ENCODE peak calls at places on chromosomes 6 and 20, in four cellular contexts. Z is fibroblast of the aortic adventitia, E is MM.1S, C is vagina. R is an unnamed sample.

GRCh38 chr6:110625883-110626282 is 149.5 kb upstream of the SLC22A16 start:
- DNase-seq in Z (peak), E (no peak), C (no peak), R (peak)

GRCh38 chr6:136599324-136600011 is 49.2 kb upstream of the MAP7 start:
- DNase-seq in Z (peak), E (no peak), C (no peak), R (no peak)

GRCh38 chr6:158149641-158150040 is 18.4 kb downstream of the SERAC1 start:
- DNase-seq in Z (peak), E (no peak), C (no peak), R (peak)

GRCh38 chr6:138405816-138406403 is 1.9 kb downstream of the HEBP2 start:
- DNase-seq in Z (no peak), E (no peak), C (no peak), R (no peak)

GRCh38 chr6:16239798-16240123 is 1.4 kb downstream of the GMPR start:
- DNase-seq in Z (no peak), E (no peak), C (no peak), R (peak)

GRCh38 chr6:93040375-93040774 is 379.0 kb downstream of the EPHA7 start:
- DNase-seq in Z (no peak), E (no peak), C (no peak), R (peak)

GRCh38 chr6:161351855-161352254 is 78.0 kb upstream of the AGPAT4 start:
- DNase-seq in Z (no peak), E (no peak), C (no peak), R (no peak)

GRCh38 chr6:129631070-129631469 is 78.9 kb downstream of the ARHGAP18 start:
- DNase-seq in Z (no peak), E (no peak), C (no peak), R (no peak)

GRCh38 chr20:33568378-33569289 is 78.7 kb downstream of the CBFA2T2 start:
- DNase-seq in Z (peak), E (peak), C (no peak), R (peak)

GRCh38 chr6:572596-573265 is 84.2 kb downstream of the HUS1B start:
- DNase-seq in Z (peak), E (no peak), C (no peak), R (peak)

GRCh38 chr6:149075616-149076354 is 241.7 kb upstream of the TAB2 start:
- DNase-seq in Z (peak), E (no peak), C (no peak), R (peak)

GRCh38 chr6:136586295-136586694 is 36.1 kb upstream of the MAP7 start:
- DNase-seq in Z (peak), E (no peak), C (no peak), R (peak)

GRCh38 chr20:14193885-14194284 is 143.5 kb downstream of the FLRT3 start:
- DNase-seq in Z (no peak), E (no peak), C (no peak), R (no peak)

GRCh38 chr20:14191559-14191958 is 145.9 kb downstream of the FLRT3 start:
- DNase-seq in Z (no peak), E (no peak), C (no peak), R (no peak)

GRCh38 chr20:14193443-14193842 is 144.0 kb downstream of the FLRT3 start:
- DNase-seq in Z (no peak), E (no peak), C (no peak), R (no peak)

DNA sequence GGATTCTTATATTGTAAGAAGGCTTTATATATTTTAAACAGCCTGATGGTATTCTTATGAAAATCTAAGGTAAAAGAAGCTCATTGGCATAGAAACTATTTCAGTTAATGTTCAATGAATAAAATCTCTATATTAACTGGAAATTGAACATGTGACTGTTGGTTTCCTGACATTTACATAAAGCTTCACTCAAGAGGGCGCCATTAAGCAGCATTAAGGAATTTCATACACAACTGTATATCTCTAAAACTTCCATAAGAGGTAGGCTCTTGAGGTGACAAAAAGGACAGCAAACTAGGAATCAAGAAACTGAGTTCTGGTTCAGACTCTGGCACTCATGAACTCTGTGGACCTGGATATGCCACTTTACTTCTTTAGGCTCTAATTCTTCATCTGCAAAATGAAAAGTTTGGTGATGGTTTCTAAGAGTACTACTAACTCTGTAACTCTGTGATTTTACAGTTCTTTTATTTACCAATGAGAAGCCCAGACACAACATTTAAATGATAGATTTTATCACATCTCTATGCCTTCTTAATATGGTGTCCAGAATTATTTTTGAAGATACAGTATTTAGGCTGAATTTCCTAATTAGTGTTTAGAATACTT is 147.5 kb downstream of the FLRT3 start:
- DNase-seq in Z (peak), E (peak), C (no peak), R (peak)
- TF ChIP-seq CTCF in Z (peak), E (peak), C (no peak), R (no peak)

DNA sequence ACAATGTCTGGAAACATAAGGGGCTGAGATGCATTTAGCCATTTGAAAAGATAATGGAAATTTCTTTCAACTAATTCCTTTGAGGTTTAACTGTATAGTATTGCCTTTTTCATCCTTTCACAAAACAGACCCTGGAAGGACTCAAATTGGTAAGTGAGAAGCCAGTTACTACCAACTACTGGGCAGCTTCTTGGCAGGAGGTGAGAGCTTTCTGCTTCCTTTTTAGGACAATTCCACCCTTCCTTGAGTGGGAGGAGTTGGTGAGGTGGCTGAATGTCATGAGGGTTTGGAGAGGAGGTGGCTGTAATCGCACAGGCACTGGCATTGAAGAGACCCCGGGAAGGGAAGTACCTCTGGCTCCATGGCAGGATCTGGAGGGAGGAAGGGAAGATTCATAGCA is 341.1 kb downstream of the NRN1 start:
- DNase-seq in Z (no peak), E (no peak), C (no peak), R (no peak)
- H3K4me3 ChIP-seq in Z (no peak), E (no peak), C (no peak), R (no peak)

GRCh38 chr6:144013486-144013909 is 5.4 kb upstream of the PLAGL1 start:
- DNase-seq in Z (peak), E (peak), C (no peak), R (peak)

GRCh38 chr6:144019929-144020328 is 11.9 kb upstream of the PLAGL1 start:
- DNase-seq in Z (no peak), E (no peak), C (no peak), R (no peak)

GRCh38 chr6:144012534-144012933 is 4.5 kb upstream of the PLAGL1 start:
- DNase-seq in Z (peak), E (no peak), C (no peak), R (peak)

GRCh38 chr6:144023216-144023615 is 15.2 kb upstream of the PLAGL1 start:
- DNase-seq in Z (no peak), E (no peak), C (no peak), R (no peak)

DNA sequence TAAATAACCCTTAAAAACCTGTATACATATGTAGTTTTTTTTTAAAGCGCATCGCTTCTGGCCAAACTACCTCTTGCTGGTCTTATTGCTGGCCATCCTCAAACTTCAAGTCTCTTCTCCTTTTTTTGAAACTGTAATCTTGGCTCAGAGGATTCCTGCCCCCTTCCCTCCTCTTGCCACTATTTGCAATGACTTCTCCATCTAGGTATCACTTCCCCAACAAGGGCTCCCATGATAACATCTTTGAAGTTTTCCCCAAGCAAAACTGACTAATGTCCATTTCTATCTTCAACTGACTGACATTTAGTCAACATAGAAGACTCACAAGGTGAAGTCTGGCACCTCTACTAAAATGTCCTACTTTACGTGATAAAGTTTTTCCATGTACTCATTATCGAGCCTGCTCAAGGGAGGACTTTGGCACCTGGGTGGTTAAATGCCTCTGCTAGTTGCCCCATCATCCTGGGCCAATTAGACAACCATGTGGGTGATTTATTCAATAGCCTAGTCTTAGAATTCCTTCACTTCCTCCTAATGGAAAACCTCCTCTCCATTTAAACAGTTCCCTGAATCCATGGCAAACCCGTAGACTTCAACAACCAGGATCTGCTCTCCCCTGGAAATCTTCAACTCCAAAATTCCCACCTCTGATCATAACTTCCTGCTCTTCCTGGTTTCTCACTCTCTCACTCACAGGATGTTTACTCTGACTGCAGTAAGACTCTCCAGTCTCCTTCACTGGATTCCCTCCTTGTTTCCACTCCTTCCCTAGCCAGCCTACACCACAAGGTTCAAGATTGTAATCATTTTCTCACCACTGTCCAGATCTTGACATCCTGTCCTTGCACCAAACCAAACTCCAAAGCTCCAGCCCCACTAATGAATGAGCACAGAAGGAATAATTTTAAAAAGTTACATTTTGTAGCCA is 9.4 kb upstream of the PLAGL1 start:
- DNase-seq in Z (no peak), E (no peak), C (no peak), R (no peak)
- TF ChIP-seq CTCF in Z (no peak), E (no peak), C (no peak), R (no peak)

GRCh38 chr6:133854633-133855598 is 34.0 kb upstream of the TCF21 start:
- DNase-seq in Z (no peak), E (peak), C (no peak), R (no peak)
- H3K4me3 ChIP-seq in Z (no peak), E (peak), C (peak), R (peak)

DNA sequence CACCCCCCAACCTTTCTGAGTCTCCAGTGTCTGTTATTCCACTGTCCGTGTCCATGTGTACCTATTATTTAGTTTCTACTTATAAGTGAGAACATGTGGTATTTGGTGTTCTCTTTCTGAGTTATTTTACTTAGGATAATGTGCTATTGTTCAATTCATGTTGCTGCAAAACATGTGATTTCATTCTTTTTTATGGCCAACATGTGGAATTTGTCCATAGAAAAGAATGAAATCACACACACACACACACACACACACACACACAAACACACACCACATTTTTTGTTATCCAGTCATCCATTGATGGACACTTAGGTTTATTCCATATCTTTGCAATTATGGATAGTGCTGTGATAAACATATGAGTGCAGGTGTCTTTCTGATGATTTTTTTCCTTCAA is 23.5 kb downstream of the IGF2R start:
- DNase-seq in Z (no peak), E (no peak), C (no peak), R (no peak)
- TF ChIP-seq CTCF in Z (no peak), E (no peak), C (no peak), R (no peak)

GRCh38 chr6:165844801-165845364 is 181.8 kb upstream of the PDE10A start:
- DNase-seq in Z (no peak), E (no peak), C (no peak), R (no peak)

GRCh38 chr6:165845488-165845887 is 182.4 kb upstream of the PDE10A start:
- DNase-seq in Z (peak), E (no peak), C (no peak), R (no peak)

GRCh38 chr6:165848099-165848461 is 185.0 kb upstream of the PDE10A start:
- DNase-seq in Z (no peak), E (no peak), C (no peak), R (no peak)

GRCh38 chr6:165847407-165848098 is 184.5 kb upstream of the PDE10A start:
- DNase-seq in Z (peak), E (no peak), C (no peak), R (peak)

GRCh38 chr6:165846123-165846966 is 183.3 kb upstream of the PDE10A start:
- DNase-seq in Z (peak), E (no peak), C (no peak), R (no peak)
- H3K4me3 ChIP-seq in Z (peak), E (no peak), C (peak), R (peak)

DNA sequence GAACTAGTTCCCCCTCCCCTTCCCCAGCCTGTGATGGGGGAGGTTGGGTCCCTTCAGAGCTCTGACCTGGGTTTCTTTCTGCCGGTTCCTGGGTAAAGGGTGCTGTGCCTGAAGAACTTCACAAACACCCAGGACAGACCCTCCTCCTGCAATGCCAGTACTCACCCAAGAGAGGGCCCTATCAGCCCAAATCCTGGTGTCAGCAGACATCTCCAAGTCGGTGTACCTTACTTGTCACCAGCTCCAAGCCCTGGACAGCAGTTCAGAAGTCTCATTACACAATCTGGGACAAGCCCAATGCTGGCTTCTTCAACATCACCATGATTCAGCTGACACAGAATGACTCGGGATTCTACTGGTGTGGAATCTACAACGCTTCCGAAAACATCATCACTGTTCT is 467 bp downstream of the TREML4 start:
- DNase-seq in Z (peak), E (no peak), C (no peak), R (peak)
- TF ChIP-seq CTCF in Z (no peak), E (peak), C (no peak), R (peak)

DNA sequence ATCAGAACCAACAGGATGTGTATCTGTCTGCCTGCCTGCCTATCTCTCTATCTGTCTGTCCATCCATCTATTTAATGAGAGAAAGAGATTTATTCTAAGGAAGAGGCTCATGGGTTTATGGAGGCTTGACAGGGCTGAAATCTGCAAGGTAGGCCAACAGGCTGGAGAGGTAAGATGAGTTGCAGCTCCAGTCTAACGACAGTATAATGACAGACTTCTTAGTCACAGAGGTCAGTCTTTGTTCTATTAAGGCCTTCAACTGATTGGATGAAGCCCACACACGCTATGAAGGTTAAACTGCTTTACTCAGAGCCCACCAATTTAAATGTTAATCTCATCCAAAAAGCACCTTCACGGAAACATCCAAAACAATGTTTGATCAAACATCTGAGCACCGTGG is 100.3 kb upstream of the ENPP5 start:
- DNase-seq in Z (no peak), E (no peak), C (no peak), R (no peak)
- H3K4me3 ChIP-seq in Z (no peak), E (no peak), C (no peak), R (no peak)